ENCODE peak calls at places on chromosome X, in nine cellular contexts. C is left colon, D is myocyte, O is sigmoid colon, S is frontal cortex, W is activated gamma-delta T cell treated with Interleukin-2 at 50 U/mL for 16 hours, P is NCI-H446 treated with DMSO at 0.1 percent for 48 hours, Q is SK-N-SH, L is glutamatergic neuron. T is an unnamed sample.

GRCh38 chrX:20248592-20249192 is 18.0 kb downstream of the RPS6KA3 start:
- DNase-seq in Q (no peak), D (no peak), W (no peak), C (no peak), P (no peak), S (no peak), O (no peak), L (no peak), T (no peak)

GRCh38 chrX:85012098-85012497 is 8.4 kb downstream of the APOOL start:
- DNase-seq in W (no peak), Q (no peak), S (no peak), O (no peak), P (no peak), L (no peak), D (no peak), C (no peak), T (no peak)

GRCh38 chrX:109954955-109955354 is 48.0 kb upstream of the TMEM164 start:
- DNase-seq in C (no peak), Q (no peak), D (no peak), L (no peak), P (no peak), W (no peak), S (no peak), O (no peak), T (no peak)

GRCh38 chrX:41482153-41482850 is 35.2 kb downstream of the NYX start:
- DNase-seq in C (no peak), O (no peak), Q (no peak), D (no peak), P (no peak), W (no peak), S (no peak), L (no peak), T (no peak)

GRCh38 chrX:1292581-1293310 is 24.1 kb downstream of the CSF2RA start:
- DNase-seq in L (no peak), W (no peak), S (no peak), Q (no peak), D (no peak), C (no peak), O (no peak), P (no peak), T (no peak)

GRCh38 chrX:42535233-42535632 is 242.7 kb downstream of the PPP1R2C start:
- DNase-seq in D (no peak), L (no peak), S (no peak), Q (no peak), C (no peak), O (no peak), P (no peak), W (no peak), T (no peak)

GRCh38 chrX:38189431-38190128 is 31.1 kb downstream of the SRPX start:
- DNase-seq in S (no peak), L (no peak), O (no peak), C (no peak), P (no peak), W (no peak), D (no peak), Q (no peak), T (no peak)

GRCh38 chrX:106397788-106398538 is 213.8 kb upstream of the RADX start:
- DNase-seq in S (no peak), P (no peak), C (no peak), Q (no peak), L (no peak), O (no peak), W (no peak), D (peak; percentile 35), T (no peak)

GRCh38 chrX:1389181-1389992 is 2.5 kb downstream of the SLC25A6 start:
- DNase-seq in O (peak; percentile 59), S (no peak), Q (no peak), L (peak; percentile 12), W (no peak), P (no peak), C (no peak), D (no peak), T (no peak)

GRCh38 chrX:3550160-3550765 is 163.2 kb downstream of the PRKX start:
- DNase-seq in L (no peak), C (peak; percentile 7), P (no peak), D (no peak), S (peak; percentile 1), O (no peak), W (no peak), Q (no peak), T (no peak)

GRCh38 chrX:50594788-50595187 is 124.2 kb upstream of the DGKK start:
- DNase-seq in P (no peak), W (no peak), O (no peak), S (peak; percentile 5), Q (no peak), L (no peak), C (no peak), D (no peak), T (no peak)

GRCh38 chrX:134875679-134876078 is 115.1 kb upstream of the SMIM10 start:
- DNase-seq in O (no peak), P (no peak), L (no peak), D (peak; percentile 7), W (no peak), Q (no peak), S (no peak), C (no peak), T (no peak)

GRCh38 chrX:146831994-146832393 is 17.4 kb upstream of the CXorf51A start:
- DNase-seq in P (no peak), C (no peak), Q (no peak), L (no peak), W (no peak), S (no peak), D (no peak), O (no peak), T (no peak)

GRCh38 chrX:63809158-63809557 is 24.1 kb upstream of the ARHGEF9 start:
- DNase-seq in O (no peak), C (no peak), D (no peak), P (no peak), S (no peak), Q (no peak), L (no peak), W (no peak), T (no peak)

GRCh38 chrX:44428989-44429627 is 85.6 kb upstream of the EFHC2 start:
- DNase-seq in D (no peak), O (no peak), L (no peak), Q (no peak), W (no peak), C (no peak), P (no peak), S (no peak), T (peak; percentile 7)

GRCh38 chrX:69158166-69159040 is 6.8 kb downstream of the PJA1 start:
- DNase-seq in P (no peak), L (peak; percentile 54), Q (peak; percentile 65), C (peak; percentile 55), S (no peak), W (peak; percentile 20), O (peak; percentile 85), D (peak; percentile 85), T (peak; percentile 9)

GRCh38 chrX:123348468-123348867 is 164.4 kb downstream of the GRIA3 start:
- DNase-seq in O (no peak), C (no peak), D (no peak), S (no peak), Q (no peak), L (no peak), W (no peak), P (no peak), T (no peak)